ENCODE peak calls at places on chromosomes 16 and 17, in eight cellular contexts. One of them, this sample, is unnamed.

GRCh38 chr17:76297436-76297835 is 10.6 kb downstream of the QRICH2 start:
- DNase-seq in cardiac muscle cell: no peak
- DNase-seq in tibial nerve: no peak
- DNase-seq in mammary epithelial cell: no peak
- DNase-seq in lung: no peak
- DNase-seq in heart right ventricle: no peak
- DNase-seq in IMR-90: no peak
- DNase-seq in stomach: no peak
- DNase-seq in this sample: no peak

GRCh38 chr17:40793800-40794199 is 6.0 kb downstream of the KRT28 start:
- DNase-seq in cardiac muscle cell: no peak
- DNase-seq in tibial nerve: no peak
- DNase-seq in mammary epithelial cell: no peak
- DNase-seq in lung: peak
- DNase-seq in heart right ventricle: no peak
- DNase-seq in IMR-90: no peak
- DNase-seq in stomach: no peak
- DNase-seq in this sample: no peak

GRCh38 chr17:14461131-14461530 is 160.2 kb downstream of the HS3ST3B1 start:
- DNase-seq in cardiac muscle cell: no peak
- DNase-seq in tibial nerve: no peak
- DNase-seq in mammary epithelial cell: no peak
- DNase-seq in lung: no peak
- DNase-seq in heart right ventricle: no peak
- DNase-seq in IMR-90: no peak
- DNase-seq in stomach: no peak
- DNase-seq in this sample: no peak

GRCh38 chr17:69423450-69423849 is 9.0 kb downstream of the MAP2K6 start:
- DNase-seq in cardiac muscle cell: no peak
- DNase-seq in tibial nerve: no peak
- DNase-seq in mammary epithelial cell: no peak
- DNase-seq in lung: no peak
- DNase-seq in heart right ventricle: no peak
- DNase-seq in IMR-90: no peak
- DNase-seq in stomach: no peak
- DNase-seq in this sample: no peak

GRCh38 chr17:27654654-27655524 is 23.9 kb downstream of the LGALS9 start:
- DNase-seq in cardiac muscle cell: peak
- DNase-seq in tibial nerve: peak
- DNase-seq in mammary epithelial cell: peak
- DNase-seq in lung: peak
- DNase-seq in heart right ventricle: peak
- DNase-seq in IMR-90: peak
- DNase-seq in stomach: peak
- DNase-seq in this sample: peak

GRCh38 chr16:85337910-85338637 is 225.8 kb upstream of the CIBAR2 start:
- DNase-seq in cardiac muscle cell: no peak
- DNase-seq in tibial nerve: no peak
- DNase-seq in mammary epithelial cell: no peak
- DNase-seq in lung: no peak
- DNase-seq in heart right ventricle: no peak
- DNase-seq in IMR-90: no peak
- DNase-seq in stomach: no peak
- DNase-seq in this sample: no peak

GRCh38 chr17:59825533-59826316 is 67.0 kb downstream of the TUBD1 start:
- DNase-seq in cardiac muscle cell: no peak
- DNase-seq in tibial nerve: peak
- DNase-seq in mammary epithelial cell: peak
- DNase-seq in lung: no peak
- DNase-seq in heart right ventricle: no peak
- DNase-seq in IMR-90: peak
- DNase-seq in stomach: no peak
- DNase-seq in this sample: peak

GRCh38 chr16:49698416-49698815 is 157.5 kb downstream of the ZNF423 start:
- DNase-seq in cardiac muscle cell: peak
- DNase-seq in tibial nerve: peak
- DNase-seq in mammary epithelial cell: no peak
- DNase-seq in lung: no peak
- DNase-seq in heart right ventricle: peak
- DNase-seq in IMR-90: no peak
- DNase-seq in stomach: no peak
- DNase-seq in this sample: no peak

GRCh38 chr17:15411556-15412198 is 55.7 kb downstream of the CDRT4 start:
- DNase-seq in cardiac muscle cell: no peak
- DNase-seq in tibial nerve: peak
- DNase-seq in mammary epithelial cell: no peak
- DNase-seq in lung: no peak
- DNase-seq in heart right ventricle: no peak
- DNase-seq in IMR-90: no peak
- DNase-seq in stomach: no peak
- DNase-seq in this sample: peak

GRCh38 chr17:72479113-72479512 is 358.3 kb downstream of the SOX9 start:
- DNase-seq in cardiac muscle cell: no peak
- DNase-seq in tibial nerve: no peak
- DNase-seq in mammary epithelial cell: no peak
- DNase-seq in lung: no peak
- DNase-seq in heart right ventricle: no peak
- DNase-seq in IMR-90: no peak
- DNase-seq in stomach: no peak
- DNase-seq in this sample: no peak
- TF ChIP-seq CTCF in cardiac muscle cell: no peak
- TF ChIP-seq CTCF in tibial nerve: no peak
- TF ChIP-seq CTCF in mammary epithelial cell: peak
- TF ChIP-seq CTCF in lung: no peak
- TF ChIP-seq CTCF in heart right ventricle: no peak
- TF ChIP-seq CTCF in IMR-90: no peak
- TF ChIP-seq CTCF in stomach: no peak
- TF ChIP-seq CTCF in this sample: no peak

GRCh38 chr17:68381076-68381900 is 76.0 kb downstream of the WIPI1 start:
- DNase-seq in cardiac muscle cell: no peak
- DNase-seq in tibial nerve: no peak
- DNase-seq in mammary epithelial cell: peak
- DNase-seq in lung: peak
- DNase-seq in heart right ventricle: no peak
- DNase-seq in IMR-90: peak
- DNase-seq in stomach: peak
- DNase-seq in this sample: no peak

GRCh38 chr17:68384941-68385340 is 72.4 kb downstream of the WIPI1 start:
- DNase-seq in cardiac muscle cell: no peak
- DNase-seq in tibial nerve: no peak
- DNase-seq in mammary epithelial cell: no peak
- DNase-seq in lung: no peak
- DNase-seq in heart right ventricle: no peak
- DNase-seq in IMR-90: no peak
- DNase-seq in stomach: no peak
- DNase-seq in this sample: no peak

GRCh38 chr17:68383443-68384321 is 73.6 kb downstream of the WIPI1 start:
- DNase-seq in cardiac muscle cell: no peak
- DNase-seq in tibial nerve: peak
- DNase-seq in mammary epithelial cell: peak
- DNase-seq in lung: no peak
- DNase-seq in heart right ventricle: no peak
- DNase-seq in IMR-90: peak
- DNase-seq in stomach: no peak
- DNase-seq in this sample: no peak

GRCh38 chr17:68382582-68383085 is 74.7 kb downstream of the WIPI1 start:
- DNase-seq in cardiac muscle cell: no peak
- DNase-seq in tibial nerve: no peak
- DNase-seq in mammary epithelial cell: no peak
- DNase-seq in lung: no peak
- DNase-seq in heart right ventricle: no peak
- DNase-seq in IMR-90: no peak
- DNase-seq in stomach: no peak
- DNase-seq in this sample: no peak

DNA sequence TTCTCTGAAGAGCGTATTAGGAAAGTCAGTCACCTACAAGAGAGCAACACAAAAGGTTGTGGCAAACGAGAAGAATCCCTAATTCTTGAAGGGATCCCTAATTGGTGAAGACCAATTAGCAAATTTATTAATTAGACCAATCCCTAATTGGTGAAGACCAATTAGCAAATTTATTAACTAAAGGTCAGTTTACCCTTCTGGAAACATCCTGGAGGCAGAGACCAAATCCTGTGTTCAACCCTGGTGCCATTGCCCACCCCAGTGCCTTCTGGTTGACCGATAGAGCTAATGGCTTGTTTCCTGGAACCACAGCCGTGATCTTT is 74.2 kb downstream of the WIPI1 start:
- DNase-seq in cardiac muscle cell: no peak
- DNase-seq in tibial nerve: no peak
- DNase-seq in mammary epithelial cell: no peak
- DNase-seq in lung: no peak
- DNase-seq in heart right ventricle: no peak
- DNase-seq in IMR-90: no peak
- DNase-seq in stomach: no peak
- DNase-seq in this sample: no peak
- H3K4me3 ChIP-seq in cardiac muscle cell: no peak
- H3K4me3 ChIP-seq in tibial nerve: no peak
- H3K4me3 ChIP-seq in mammary epithelial cell: no peak
- H3K4me3 ChIP-seq in lung: no peak
- H3K4me3 ChIP-seq in heart right ventricle: no peak
- H3K4me3 ChIP-seq in IMR-90: no peak
- H3K4me3 ChIP-seq in stomach: no peak
- H3K4me3 ChIP-seq in this sample: no peak

GRCh38 chr16:89972244-89973234 is 24.0 kb downstream of the DEF8 start:
- DNase-seq in cardiac muscle cell: peak
- DNase-seq in tibial nerve: peak
- DNase-seq in mammary epithelial cell: peak
- DNase-seq in lung: peak
- DNase-seq in heart right ventricle: peak
- DNase-seq in IMR-90: peak
- DNase-seq in stomach: peak
- DNase-seq in this sample: peak
- TF ChIP-seq CTCF in cardiac muscle cell: no peak
- TF ChIP-seq CTCF in tibial nerve: peak
- TF ChIP-seq CTCF in mammary epithelial cell: no peak
- TF ChIP-seq CTCF in lung: no peak
- TF ChIP-seq CTCF in heart right ventricle: no peak
- TF ChIP-seq CTCF in IMR-90: no peak
- TF ChIP-seq CTCF in stomach: no peak
- TF ChIP-seq CTCF in this sample: peak

GRCh38 chr16:81445926-81446317 is 1.3 kb downstream of the CMIP start:
- DNase-seq in cardiac muscle cell: peak
- DNase-seq in tibial nerve: no peak
- DNase-seq in mammary epithelial cell: no peak
- DNase-seq in lung: no peak
- DNase-seq in heart right ventricle: no peak
- DNase-seq in IMR-90: no peak
- DNase-seq in stomach: no peak
- DNase-seq in this sample: no peak
- H3K4me3 ChIP-seq in cardiac muscle cell: peak
- H3K4me3 ChIP-seq in tibial nerve: peak
- H3K4me3 ChIP-seq in mammary epithelial cell: peak
- H3K4me3 ChIP-seq in lung: peak
- H3K4me3 ChIP-seq in heart right ventricle: peak
- H3K4me3 ChIP-seq in IMR-90: peak
- H3K4me3 ChIP-seq in stomach: peak
- H3K4me3 ChIP-seq in this sample: peak

This sample was measured in gastrocnemius medialis.